ENCODE peak calls at places on chromosomes 11 and 22, in six cellular contexts. D, A, J, K, W and Q are unnamed samples.

GRCh38 chr11:61814242-61814957 is 2.4 kb downstream of the FADS1 start:
- DNase-seq in K (no peak), D (peak), J (no peak), W (peak), A (no peak), Q (no peak)

GRCh38 chr11:103842795-103843194 is 193.6 kb upstream of the DDI1 start:
- DNase-seq in D (no peak), K (no peak), J (no peak), A (peak), W (no peak), Q (no peak)

GRCh38 chr11:128397362-128397761 is 190.0 kb downstream of the ETS1 start:
- DNase-seq in D (no peak), W (no peak), J (no peak), A (no peak), K (no peak), Q (no peak)

GRCh38 chr11:93020248-93021088 is 51.0 kb downstream of the MTNR1B start:
- DNase-seq in D (no peak), A (peak), J (peak), W (no peak), K (no peak), Q (no peak)

GRCh38 chr11:44943696-44944095 is 7.0 kb downstream of the TP53I11 start:
- DNase-seq in D (no peak), W (no peak), J (no peak), K (no peak), A (no peak), Q (no peak)

GRCh38 chr11:125062931-125063428 is at the start of gene SLC37A2:
- DNase-seq in A (peak), D (peak), K (peak), J (peak), W (no peak), Q (peak)

GRCh38 chr11:88246680-88247079 is 71.4 kb upstream of the RAB38 start:
- DNase-seq in K (no peak), D (no peak), J (no peak), W (peak), A (peak), Q (no peak)

GRCh38 chr22:32587449-32587848 is 112.8 kb downstream of the FBXO7 start:
- DNase-seq in K (no peak), W (no peak), J (no peak), A (no peak), D (peak), Q (no peak)

GRCh38 chr11:45361551-45361950 is 75.4 kb upstream of the SYT13 start:
- DNase-seq in J (no peak), D (no peak), W (no peak), K (no peak), A (no peak), Q (no peak)

GRCh38 chr22:30920407-30920806 is 48.2 kb downstream of the MORC2 start:
- DNase-seq in J (peak), A (peak), W (peak), K (peak), D (peak), Q (peak)

GRCh38 chr11:65549088-65549487 is 9.1 kb downstream of the LTBP3 start:
- DNase-seq in K (no peak), A (no peak), J (no peak), D (no peak), W (no peak), Q (no peak)

DNA sequence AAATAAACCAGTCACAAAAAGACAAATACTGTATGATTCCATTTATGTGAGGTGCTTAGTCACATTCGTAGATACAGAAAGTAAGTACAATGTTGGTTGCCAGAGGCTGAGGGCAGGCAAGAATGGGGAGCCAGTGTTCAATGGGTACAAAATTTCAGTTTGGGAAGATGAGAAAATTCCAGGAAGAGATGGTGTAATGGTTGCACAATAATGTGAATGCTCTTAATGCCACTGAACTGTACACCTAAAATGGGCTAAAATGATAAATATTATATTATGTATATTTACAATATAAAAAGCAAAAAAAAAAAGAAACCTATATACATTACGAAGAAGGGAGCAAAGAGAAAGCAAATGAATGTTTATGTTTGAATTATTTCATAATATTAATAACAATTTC is 329.0 kb downstream of the C11orf87 start:
- DNase-seq in D (no peak), A (no peak), J (no peak), W (no peak), K (no peak), Q (no peak)
- TF ChIP-seq POLR2A in D (no peak), A (no peak), J (no peak), W (no peak), K (no peak), Q (no peak)

DNA sequence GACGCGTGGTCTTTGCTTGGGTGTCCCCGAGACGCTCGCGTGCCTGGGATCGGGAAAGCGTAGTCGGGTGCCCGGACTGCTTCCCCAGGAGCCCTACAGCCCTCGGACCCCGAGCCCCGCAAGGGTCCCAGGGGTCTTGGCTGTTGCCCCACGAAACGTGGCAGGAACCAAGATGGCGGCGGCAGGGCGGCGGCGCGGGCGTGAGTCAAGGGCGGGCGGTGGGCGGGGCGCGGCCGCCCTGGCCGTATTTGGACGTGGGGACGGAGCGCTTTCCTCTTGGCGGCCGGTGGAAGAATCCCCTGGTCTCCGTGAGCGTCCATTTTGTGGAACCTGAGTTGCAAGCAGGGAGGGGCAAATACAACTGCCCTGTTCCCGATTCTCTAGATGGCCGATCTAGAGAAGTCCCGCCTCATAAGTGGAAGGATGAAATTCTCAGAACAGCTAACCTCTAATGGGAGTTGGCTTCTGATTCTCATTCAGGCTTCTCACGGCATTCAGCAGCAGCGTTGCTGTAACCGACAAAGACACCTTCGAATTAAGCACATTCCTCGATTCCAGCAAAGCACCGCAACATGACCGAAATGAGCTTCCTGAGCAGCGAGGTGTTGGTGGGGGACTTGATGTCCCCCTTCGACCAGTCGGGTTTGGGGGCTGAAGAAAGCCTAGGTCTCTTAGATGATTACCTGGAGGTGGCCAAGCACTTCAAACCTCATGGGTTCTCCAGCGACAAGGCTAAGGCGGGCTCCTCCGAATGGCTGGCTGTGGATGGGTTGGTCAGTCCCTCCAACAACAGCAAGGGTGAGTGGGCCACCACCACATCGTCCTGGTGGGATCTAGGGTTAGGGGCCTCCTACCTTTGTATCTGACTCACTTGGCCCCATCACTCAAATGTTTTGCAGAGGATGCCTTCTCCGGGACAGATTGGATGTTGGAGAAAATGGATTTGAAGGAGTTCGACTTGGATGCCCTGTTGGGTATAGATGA is 804 bp downstream of the ATF4 start:
- DNase-seq in A (peak), K (peak), J (no peak), D (peak), W (peak), Q (no peak)
- TF ChIP-seq POLR2A in A (no peak), K (no peak), J (no peak), D (no peak), W (no peak), Q (no peak)

GRCh38 chr11:100863080-100863581 is 176.0 kb downstream of the ARHGAP42 start:
- DNase-seq in W (no peak), K (peak), D (peak), J (no peak), A (peak), Q (no peak)
- TF ChIP-seq POLR2A in W (no peak), K (no peak), D (no peak), J (no peak), A (no peak), Q (no peak)

GRCh38 chr11:66856496-66857233 is at the start of gene LRFN4:
- DNase-seq in W (no peak), K (peak), J (peak), D (peak), A (no peak), Q (peak)

GRCh38 chr11:66858186-66858938 is 1.5 kb downstream of the LRFN4 start:
- DNase-seq in J (no peak), A (no peak), K (no peak), W (no peak), D (peak), Q (no peak)

GRCh38 chr11:66857927-66858185 is 992 bp downstream of the LRFN4 start:
- DNase-seq in J (no peak), W (no peak), K (no peak), D (no peak), A (no peak), Q (no peak)

GRCh38 chr11:66855574-66856495 is 1.0 kb upstream of the LRFN4 start:
- DNase-seq in W (peak), K (peak), A (peak), J (peak), D (peak), Q (peak)

DNA sequence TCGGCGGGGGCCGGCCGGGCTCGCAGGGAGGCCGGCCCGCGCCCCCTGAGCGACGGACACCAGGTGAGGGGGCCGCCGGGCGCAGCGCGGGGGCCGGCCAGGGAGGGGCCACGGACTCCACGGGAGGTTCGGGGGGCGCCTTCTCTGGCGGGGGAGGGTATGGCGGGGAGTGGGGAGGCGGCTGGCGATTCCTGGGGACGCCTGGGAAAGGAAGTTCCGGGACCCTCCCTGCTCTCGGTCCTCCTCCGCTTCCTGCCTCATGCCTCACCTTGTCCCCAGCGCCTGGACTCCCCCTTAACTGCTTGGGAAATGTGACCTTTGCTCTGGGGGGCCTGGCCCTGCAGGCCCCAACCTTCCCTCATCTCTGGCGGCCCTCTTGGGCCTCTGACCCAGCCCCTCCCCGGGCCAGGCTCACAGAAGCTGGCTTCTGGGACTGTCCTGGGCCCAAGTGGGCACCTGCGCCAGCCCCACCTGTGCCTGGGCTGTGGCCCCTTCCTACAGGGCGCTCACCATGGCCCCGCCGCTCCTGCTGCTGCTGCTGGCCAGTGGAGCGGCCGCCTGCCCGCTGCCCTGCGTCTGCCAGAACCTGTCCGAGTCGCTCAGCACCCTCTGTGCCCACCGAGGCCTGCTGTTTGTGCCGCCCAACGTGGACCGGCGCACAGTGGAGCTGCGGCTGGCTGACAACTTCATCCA is 516 bp downstream of the LRFN4 start:
- DNase-seq in W (no peak), K (no peak), A (no peak), J (peak), D (peak), Q (peak)
- TF ChIP-seq POLR2A in W (no peak), K (no peak), A (peak), J (no peak), D (no peak), Q (no peak)

GRCh38 chr11:57426439-57426753 is 525 bp downstream of the SLC43A3 start:
- DNase-seq in K (no peak), D (no peak), W (no peak), A (no peak), J (no peak), Q (no peak)

GRCh38 chr11:57425565-57426438 is 1.1 kb downstream of the SLC43A3 start:
- DNase-seq in D (peak), W (peak), K (peak), A (peak), J (no peak), Q (no peak)

GRCh38 chr11:57424137-57424801 is 2.7 kb downstream of the SLC43A3 start:
- DNase-seq in K (no peak), A (no peak), D (no peak), J (no peak), W (no peak), Q (no peak)

GRCh38 chr11:57426754-57427691 is at the start of gene SLC43A3:
- DNase-seq in W (peak), J (no peak), D (peak), K (peak), A (peak), Q (peak)

GRCh38 chr11:57424802-57425564 is 1.9 kb downstream of the SLC43A3 start:
- DNase-seq in D (peak), K (peak), W (peak), J (no peak), A (peak), Q (peak)
- TF ChIP-seq POLR2A in D (no peak), K (no peak), W (no peak), J (no peak), A (no peak), Q (no peak)

DNA sequence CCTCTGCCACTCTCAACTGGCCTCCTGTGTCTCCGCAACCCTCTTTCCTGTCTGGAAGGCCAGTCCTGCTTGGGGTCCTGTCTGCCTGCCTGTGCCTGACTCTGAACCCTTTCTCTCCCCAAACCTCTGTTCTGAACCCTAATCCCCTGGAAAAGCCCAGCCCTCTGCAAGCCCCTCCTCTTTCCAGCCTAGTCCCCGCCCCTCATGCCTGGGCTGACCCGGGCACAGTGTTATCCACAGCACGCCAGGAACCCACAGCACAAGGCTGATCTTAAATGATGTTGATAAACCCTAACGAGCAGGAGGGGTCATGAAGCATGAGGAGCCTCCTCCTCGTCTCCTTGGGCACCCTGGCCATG is at the start of gene IFITM10:
- DNase-seq in J (no peak), K (peak), D (no peak), W (no peak), A (no peak), Q (peak)
- TF ChIP-seq POLR2A in J (no peak), K (no peak), D (no peak), W (no peak), A (no peak), Q (peak)

GRCh38 chr11:94656968-94657367 is 89.8 kb downstream of the PIWIL4 start:
- DNase-seq in K (no peak), W (no peak), A (no peak), D (no peak), J (no peak), Q (no peak)
- TF ChIP-seq POLR2A in K (no peak), W (no peak), A (no peak), D (no peak), J (no peak), Q (no peak)

GRCh38 chr11:64165842-64166635 is at the start of gene MACROD1:
- DNase-seq in W (peak), D (peak), A (peak), K (peak), J (peak), Q (peak)
- TF ChIP-seq POLR2A in W (no peak), D (peak), A (no peak), K (no peak), J (peak), Q (peak)